ENCODE peak calls at places on chromosome 4, in eight cellular contexts. K is epithelial cell of proximal tubule, P is ovary, V is AG10803, Q is right lobe of liver, C is fibroblast of the aortic adventitia, W is fibroblast of mammary gland, R is uterus. B is an unnamed sample.

GRCh38 chr4:77044458-77045124 is 31.2 kb downstream of the CCNI start:
- DNase-seq in V (peak), W (peak), Q (no peak), R (no peak), C (peak), P (no peak), K (no peak), B (peak)

GRCh38 chr4:57162499-57163019 is 52.4 kb upstream of the IGFBP7 start:
- DNase-seq in W (peak), V (no peak), R (no peak), P (no peak), Q (no peak), K (no peak), C (no peak), B (no peak)

GRCh38 chr4:165537028-165537648 is 158.3 kb downstream of the CPE start:
- DNase-seq in W (peak), Q (no peak), P (no peak), K (no peak), C (peak), V (peak), R (no peak), B (peak)

GRCh38 chr4:91611786-91612185 is 692.0 kb upstream of the GRID2 start:
- DNase-seq in V (no peak), W (no peak), Q (no peak), R (no peak), K (no peak), P (no peak), C (no peak), B (no peak)

GRCh38 chr4:176745902-176746301 is 46.8 kb downstream of the VEGFC start:
- DNase-seq in R (no peak), C (no peak), Q (no peak), V (no peak), K (no peak), W (no peak), P (no peak), B (no peak)

GRCh38 chr4:131085009-131085408 is 1989.1 kb downstream of the C4orf33 start:
- DNase-seq in C (no peak), K (no peak), W (no peak), R (no peak), Q (no peak), P (no peak), V (no peak), B (no peak)

GRCh38 chr4:45004847-45005565 is 278.6 kb upstream of the GNPDA2 start:
- DNase-seq in C (no peak), W (no peak), K (no peak), V (no peak), P (no peak), Q (no peak), R (no peak), B (no peak)

GRCh38 chr4:103996637-103997036 is 276.9 kb upstream of the TACR3 start:
- DNase-seq in K (peak), R (no peak), P (no peak), Q (no peak), C (peak), W (peak), V (peak), B (no peak)

GRCh38 chr4:16869594-16870245 is 28.7 kb downstream of the LDB2 start:
- DNase-seq in Q (no peak), R (no peak), V (no peak), C (no peak), P (no peak), K (no peak), W (no peak), B (no peak)
- TF ChIP-seq CTCF in Q (no peak), R (no peak), V (no peak), C (no peak), P (no peak), K (no peak), W (no peak), B (no peak)

GRCh38 chr4:128289523-128290158 is 2.0 kb upstream of the PGRMC2 start:
- DNase-seq in Q (no peak), P (no peak), R (no peak), K (no peak), C (no peak), V (no peak), W (no peak), B (no peak)

GRCh38 chr4:128288689-128289106 is 1.1 kb upstream of the PGRMC2 start:
- DNase-seq in R (no peak), C (peak), V (peak), Q (no peak), K (no peak), W (peak), P (no peak), B (no peak)

GRCh38 chr4:128287159-128287870 is at the start of gene PGRMC2:
- DNase-seq in V (peak), R (peak), P (peak), C (peak), Q (peak), K (no peak), W (peak), B (no peak)

GRCh38 chr4:128286474-128287158 is 997 bp downstream of the PGRMC2 start:
- DNase-seq in R (no peak), K (no peak), C (peak), Q (no peak), V (peak), W (peak), P (no peak), B (no peak)

DNA sequence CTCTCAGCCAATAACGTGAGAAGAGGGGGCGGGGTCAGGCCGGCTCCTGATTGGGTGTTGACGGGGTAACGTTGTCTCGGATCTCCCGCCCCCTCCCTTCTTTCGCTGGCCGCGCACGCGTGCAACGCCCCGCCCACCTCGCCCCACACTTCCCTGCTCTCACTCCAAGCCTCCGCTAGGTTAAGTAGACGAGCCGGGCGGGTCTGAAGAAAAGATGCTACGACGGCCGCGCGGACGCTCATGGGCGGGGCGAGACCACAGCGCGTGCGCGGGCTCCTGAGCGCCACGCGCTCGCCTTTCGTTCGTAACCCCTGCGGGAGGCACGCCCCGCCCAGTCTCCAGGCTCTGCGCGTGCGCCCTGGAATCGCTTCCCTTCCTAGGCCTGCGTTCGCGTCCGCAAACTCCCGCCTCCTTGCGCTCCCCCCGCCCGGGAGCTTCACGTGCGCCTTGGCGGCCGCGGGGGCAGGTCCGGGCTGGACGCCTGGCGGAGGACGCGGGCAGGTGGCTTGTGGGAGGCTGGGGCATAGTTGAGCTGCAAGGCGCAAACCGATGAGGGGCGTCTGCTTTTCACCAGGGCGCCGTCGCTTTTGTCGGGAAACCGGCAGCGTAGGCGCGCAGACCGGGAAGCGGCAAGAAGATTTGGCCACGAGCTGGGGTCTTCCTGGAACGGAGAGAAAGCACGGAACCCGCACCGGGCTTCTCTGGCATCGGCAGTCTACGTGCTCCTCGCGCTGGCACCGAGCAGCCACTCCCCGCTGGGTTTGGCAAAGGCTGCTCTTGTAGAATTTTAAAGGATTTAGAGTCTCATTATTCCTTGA is 467 bp upstream of the PGRMC2 start:
- DNase-seq in Q (peak), V (peak), W (peak), P (peak), C (peak), K (peak), R (peak), B (peak)
- TF ChIP-seq CTCF in Q (peak), V (peak), W (no peak), P (peak), C (peak), K (peak), R (peak), B (no peak)

GRCh38 chr4:111046811-111047210 is 423.9 kb upstream of the PITX2 start:
- DNase-seq in W (no peak), V (no peak), Q (no peak), C (no peak), K (no peak), P (no peak), R (no peak), B (no peak)

GRCh38 chr4:111048316-111048715 is 425.4 kb upstream of the PITX2 start:
- DNase-seq in W (no peak), V (no peak), C (no peak), Q (no peak), P (no peak), R (no peak), K (no peak), B (no peak)

GRCh38 chr4:111040904-111041303 is 418.0 kb upstream of the PITX2 start:
- DNase-seq in Q (no peak), K (peak), V (no peak), C (no peak), W (no peak), P (no peak), R (no peak), B (no peak)

GRCh38 chr4:111043286-111043685 is 420.4 kb upstream of the PITX2 start:
- DNase-seq in C (no peak), K (no peak), R (no peak), W (no peak), V (no peak), P (no peak), Q (no peak), B (no peak)

DNA sequence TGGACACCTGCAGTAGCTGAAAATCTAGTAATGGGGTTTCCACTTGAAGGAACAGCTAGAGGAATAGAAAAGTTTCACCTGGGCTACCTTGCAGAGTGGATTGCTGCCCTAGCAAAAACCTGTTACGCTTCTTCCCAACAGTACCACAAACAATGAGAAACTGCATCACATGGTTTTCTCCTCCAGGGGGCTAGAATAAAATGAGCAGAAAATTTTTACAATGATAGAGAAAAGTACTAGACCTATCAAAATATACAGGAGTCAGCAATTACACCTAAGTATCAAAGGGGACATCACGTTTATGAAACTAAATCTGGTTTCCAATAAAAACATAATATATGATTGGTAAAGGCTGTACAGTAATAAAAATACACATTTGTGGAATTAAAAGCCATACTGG is 423.1 kb upstream of the PITX2 start:
- DNase-seq in C (no peak), R (no peak), W (no peak), V (no peak), K (no peak), Q (no peak), P (no peak), B (no peak)
- TF ChIP-seq CTCF in C (no peak), R (no peak), W (peak), V (no peak), K (peak), Q (no peak), P (no peak), B (no peak)

GRCh38 chr4:146585761-146586333 is 52.8 kb upstream of the POU4F2 start:
- DNase-seq in P (no peak), Q (no peak), C (peak), W (peak), V (peak), R (no peak), K (peak), B (peak)

GRCh38 chr4:146577111-146577510 is 55.4 kb upstream of the SLC10A7 start:
- DNase-seq in W (peak), C (peak), P (no peak), Q (no peak), R (no peak), K (no peak), V (no peak), B (no peak)

GRCh38 chr4:146582864-146583263 is 55.8 kb upstream of the POU4F2 start:
- DNase-seq in P (no peak), W (peak), K (no peak), Q (no peak), R (no peak), C (peak), V (no peak), B (no peak)
- TF ChIP-seq CTCF in P (no peak), W (no peak), K (peak), Q (no peak), R (no peak), C (no peak), V (no peak), B (peak)

GRCh38 chr4:6107886-6108285 is 89.7 kb upstream of the C4orf50 start:
- DNase-seq in K (no peak), P (no peak), C (no peak), R (no peak), W (no peak), V (no peak), Q (no peak), B (no peak)

GRCh38 chr4:6110681-6111353 is 89.5 kb downstream of the JAKMIP1 start:
- DNase-seq in W (no peak), K (no peak), C (no peak), V (no peak), R (no peak), Q (no peak), P (no peak), B (no peak)

GRCh38 chr4:6111354-6111930 is 88.9 kb downstream of the JAKMIP1 start:
- DNase-seq in R (no peak), K (no peak), C (no peak), V (no peak), W (no peak), P (no peak), Q (no peak), B (no peak)

GRCh38 chr4:6112606-6113290 is 87.6 kb downstream of the JAKMIP1 start:
- DNase-seq in K (no peak), R (no peak), P (no peak), W (no peak), Q (no peak), V (no peak), C (no peak), B (no peak)

GRCh38 chr4:6109842-6110560 is 90.3 kb downstream of the JAKMIP1 start:
- DNase-seq in C (no peak), Q (no peak), P (no peak), W (no peak), V (no peak), K (no peak), R (no peak), B (no peak)
- TF ChIP-seq CTCF in C (no peak), Q (peak), P (no peak), W (no peak), V (no peak), K (peak), R (no peak), B (no peak)

GRCh38 chr4:105633241-105633640 is 75.2 kb downstream of the INTS12 start:
- DNase-seq in V (no peak), W (no peak), K (no peak), C (no peak), P (no peak), R (no peak), Q (no peak), B (no peak)

GRCh38 chr4:105634402-105634801 is 74.1 kb downstream of the INTS12 start:
- DNase-seq in P (no peak), Q (no peak), V (no peak), K (no peak), C (no peak), W (no peak), R (no peak), B (no peak)

GRCh38 chr4:105630670-105631655 is 77.5 kb downstream of the INTS12 start:
- DNase-seq in W (no peak), P (no peak), C (no peak), K (no peak), V (no peak), Q (no peak), R (no peak), B (no peak)

GRCh38 chr4:105632599-105632998 is 75.9 kb downstream of the INTS12 start:
- DNase-seq in Q (no peak), V (no peak), W (no peak), R (no peak), C (no peak), P (no peak), K (no peak), B (no peak)

DNA sequence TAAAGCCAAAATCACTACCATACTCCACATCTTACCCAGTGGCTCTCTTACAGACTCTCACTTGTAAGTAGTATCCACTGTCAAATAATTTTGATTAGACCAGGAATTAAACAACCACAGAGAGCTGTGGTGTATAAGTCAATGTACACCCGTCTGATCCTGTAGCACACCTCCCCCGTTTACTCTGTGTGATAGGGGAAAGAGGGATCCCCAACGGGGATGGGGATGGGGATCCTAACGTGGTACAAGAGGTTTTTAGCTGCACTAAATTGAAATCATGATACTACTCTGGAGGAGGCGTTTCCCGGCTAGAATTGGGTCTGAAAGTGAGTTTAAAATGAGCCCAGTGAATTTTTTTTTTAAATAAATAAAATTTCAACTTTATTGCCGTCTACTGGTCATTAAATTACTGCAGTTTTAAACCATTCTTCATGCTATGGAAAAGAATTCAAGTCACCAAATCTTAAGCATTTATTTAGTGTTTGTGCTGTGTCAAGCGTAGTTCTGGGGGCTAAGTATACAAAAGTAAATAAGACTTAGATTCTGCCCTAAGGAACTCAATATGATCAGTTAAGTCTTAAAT is 76.6 kb downstream of the INTS12 start:
- DNase-seq in P (no peak), W (peak), R (no peak), Q (no peak), V (no peak), C (peak), K (no peak), B (no peak)
- TF ChIP-seq CTCF in P (no peak), W (peak), R (peak), Q (no peak), V (peak), C (peak), K (no peak), B (peak)

DNA sequence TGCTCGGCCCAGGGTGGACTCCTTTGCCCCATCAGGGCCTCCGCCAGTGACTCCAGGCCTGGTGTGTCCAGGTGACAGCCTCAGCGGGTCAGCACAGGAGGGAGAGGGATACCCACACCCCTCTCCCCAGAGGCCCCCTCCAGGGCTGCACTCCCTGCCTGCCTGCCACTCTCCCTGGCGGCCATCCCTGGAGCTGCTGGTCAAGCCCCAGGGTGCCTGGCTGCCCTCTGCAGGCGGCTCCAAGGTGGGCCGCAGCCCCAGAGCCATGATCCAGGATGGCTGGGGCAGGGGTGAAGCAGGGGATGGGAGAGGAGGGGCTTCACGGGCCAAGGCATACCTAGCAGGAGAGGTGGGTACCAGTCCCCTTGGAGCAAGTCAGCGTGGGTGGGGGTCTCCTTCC is 3.8 kb downstream of the FGFRL1 start:
- DNase-seq in C (no peak), P (no peak), W (no peak), Q (no peak), R (no peak), K (no peak), V (no peak), B (no peak)
- TF ChIP-seq CTCF in C (no peak), P (no peak), W (no peak), Q (no peak), R (no peak), K (no peak), V (no peak), B (no peak)

GRCh38 chr4:173538148-173538902 is 8.3 kb upstream of the HAND2 start:
- DNase-seq in R (no peak), V (peak), K (no peak), Q (no peak), W (peak), P (no peak), C (peak), B (peak)

GRCh38 chr4:173537628-173538147 is 7.7 kb upstream of the HAND2 start:
- DNase-seq in K (no peak), C (peak), V (no peak), P (no peak), Q (no peak), R (no peak), W (no peak), B (no peak)

GRCh38 chr4:173535932-173536331 is 5.9 kb upstream of the HAND2 start:
- DNase-seq in P (no peak), K (no peak), R (no peak), V (no peak), C (peak), W (no peak), Q (no peak), B (no peak)

GRCh38 chr4:173535165-173535737 is 5.2 kb upstream of the HAND2 start:
- DNase-seq in V (no peak), K (no peak), R (no peak), P (no peak), Q (no peak), C (no peak), W (no peak), B (no peak)

GRCh38 chr4:173536808-173537429 is 6.9 kb upstream of the HAND2 start:
- DNase-seq in P (no peak), R (no peak), K (no peak), V (no peak), W (no peak), Q (no peak), C (peak), B (no peak)
- TF ChIP-seq CTCF in P (no peak), R (no peak), K (peak), V (no peak), W (no peak), Q (peak), C (peak), B (no peak)